ENCODE peak calls at places on chromosome X, in six cellular contexts. P, X, F, Z, S and B are unnamed samples.

GRCh38 chrX:129957241-129958099 is 25.0 kb upstream of the BCORL1 start:
- DNase-seq in S (peak), X (peak), P (peak), Z (peak), F (no peak), B (no peak)

GRCh38 chrX:65667503-65668355 is at the start of gene MSN:
- DNase-seq in P (peak), Z (peak), S (peak), X (peak), F (no peak), B (peak)

GRCh38 chrX:122055450-122055849 is 1008.0 kb downstream of the GLUD2 start:
- DNase-seq in X (no peak), P (no peak), F (no peak), Z (no peak), S (no peak), B (no peak)

GRCh38 chrX:104411800-104412199 is 154.2 kb upstream of the IL1RAPL2 start:
- DNase-seq in S (no peak), F (no peak), X (no peak), Z (no peak), P (no peak), B (no peak)

GRCh38 chrX:50697691-50698090 is 116.3 kb downstream of the SHROOM4 start:
- DNase-seq in F (peak), Z (no peak), X (no peak), S (no peak), P (no peak), B (no peak)

GRCh38 chrX:1476682-1477081 is 24.0 kb upstream of the ASMTL start:
- DNase-seq in Z (no peak), P (no peak), S (no peak), X (no peak), F (no peak), B (peak)

GRCh38 chrX:70134116-70134477 is 850 bp downstream of the IGBP1 start:
- DNase-seq in F (no peak), Z (no peak), P (no peak), S (no peak), X (no peak), B (no peak)

GRCh38 chrX:43849173-43849572 is 33.1 kb downstream of the MAOB start:
- DNase-seq in P (no peak), X (no peak), Z (no peak), F (no peak), S (no peak), B (no peak)

GRCh38 chrX:152897216-152898144 is at the start of gene ZNF185:
- DNase-seq in X (no peak), S (peak), Z (no peak), P (peak), F (no peak), B (no peak)

GRCh38 chrX:41666251-41666650 is 22.5 kb upstream of the GPR34 start:
- DNase-seq in Z (no peak), S (no peak), F (no peak), X (no peak), P (no peak), B (no peak)

DNA sequence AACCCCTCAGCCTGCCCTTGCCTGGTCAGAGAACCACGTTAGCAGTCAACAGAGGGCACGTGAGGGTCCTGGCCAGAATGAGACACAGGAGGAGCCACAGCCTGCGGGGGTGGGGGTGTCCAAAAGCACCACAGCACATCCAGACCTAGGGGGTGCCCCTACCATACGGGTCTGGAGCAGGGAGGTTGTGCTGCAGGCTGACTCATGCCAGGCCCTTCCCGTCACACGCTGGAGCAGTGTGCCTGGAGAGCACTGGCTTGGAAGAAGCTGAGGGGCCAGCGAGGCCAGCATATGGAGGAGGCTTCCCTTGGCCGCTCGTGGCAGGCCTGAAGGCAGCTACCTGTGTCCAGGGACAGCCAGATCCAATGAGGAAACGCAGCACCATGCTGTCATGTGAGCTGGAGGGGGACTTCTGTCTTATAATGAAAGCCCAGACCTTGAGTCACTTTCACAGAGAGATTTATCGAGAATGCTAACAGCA is 1.5 kb upstream of the IRAK1 start:
- DNase-seq in F (no peak), Z (no peak), S (no peak), P (no peak), X (no peak), B (no peak)
- H3K27ac ChIP-seq in F (no peak), Z (peak), S (peak), P (peak), X (peak), B (no peak)

DNA sequence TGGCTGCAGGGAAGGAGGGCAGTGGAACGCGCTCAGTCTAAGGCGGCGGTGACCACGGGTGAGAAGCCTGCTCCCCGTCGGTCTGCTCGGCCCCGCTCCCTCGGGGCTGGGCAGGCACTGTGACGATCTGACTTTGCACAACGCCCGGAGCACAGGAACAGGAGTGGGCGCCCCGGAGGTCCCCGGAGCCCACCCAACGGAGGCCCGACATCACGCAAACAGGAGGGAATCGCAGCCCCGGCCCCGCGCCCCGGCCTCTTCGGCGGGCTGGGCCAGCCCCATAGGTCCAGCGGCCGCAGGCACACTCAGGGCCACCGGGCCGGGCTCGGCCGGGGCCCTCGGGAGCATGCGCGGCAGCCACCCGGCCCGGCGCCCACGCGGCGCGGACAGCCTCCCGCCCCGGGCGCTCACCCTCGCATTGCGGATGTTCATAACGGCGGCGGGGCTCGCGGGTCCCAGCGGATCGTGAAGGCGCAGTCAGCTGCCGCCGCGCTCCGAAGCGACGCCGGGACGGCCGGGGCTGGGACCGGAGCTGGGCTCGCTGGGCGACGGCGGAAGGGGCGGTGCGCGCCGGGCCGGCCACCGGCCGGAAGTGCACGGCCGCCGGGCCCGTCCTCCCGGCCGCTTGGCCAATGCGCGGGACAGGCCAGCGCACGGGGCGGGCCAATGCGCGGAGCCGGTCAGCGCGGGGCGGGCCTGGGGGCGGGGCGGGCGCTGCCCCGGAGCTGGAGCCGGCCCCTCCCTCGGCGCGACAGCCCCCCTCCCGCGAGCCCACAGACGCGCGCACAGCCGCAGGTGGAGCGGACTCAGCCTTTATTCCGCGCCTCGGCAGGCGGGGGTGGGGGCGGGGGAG is at the start of gene NAA10:
- DNase-seq in Z (peak), S (peak), F (no peak), P (peak), X (peak), B (no peak)
- H3K27ac ChIP-seq in Z (peak), S (no peak), F (no peak), P (peak), X (peak), B (no peak)

GRCh38 chrX:35040871-35041270 is 98.3 kb downstream of the FAM47B start:
- DNase-seq in P (no peak), F (no peak), S (no peak), X (no peak), Z (no peak), B (no peak)
- H3K27ac ChIP-seq in P (no peak), F (no peak), S (no peak), X (no peak), Z (no peak), B (no peak)

GRCh38 chrX:37409278-37409677 is 60.1 kb downstream of the PRRG1 start:
- DNase-seq in Z (no peak), F (no peak), P (no peak), S (no peak), X (no peak), B (no peak)
- H3K27ac ChIP-seq in Z (no peak), F (no peak), P (no peak), S (no peak), X (no peak), B (no peak)

GRCh38 chrX:19739683-19740082 is 147.7 kb downstream of the SH3KBP1 start:
- DNase-seq in F (peak), S (peak), Z (peak), X (peak), P (peak), B (no peak)
- H3K27ac ChIP-seq in F (no peak), S (no peak), Z (no peak), X (no peak), P (no peak), B (no peak)

DNA sequence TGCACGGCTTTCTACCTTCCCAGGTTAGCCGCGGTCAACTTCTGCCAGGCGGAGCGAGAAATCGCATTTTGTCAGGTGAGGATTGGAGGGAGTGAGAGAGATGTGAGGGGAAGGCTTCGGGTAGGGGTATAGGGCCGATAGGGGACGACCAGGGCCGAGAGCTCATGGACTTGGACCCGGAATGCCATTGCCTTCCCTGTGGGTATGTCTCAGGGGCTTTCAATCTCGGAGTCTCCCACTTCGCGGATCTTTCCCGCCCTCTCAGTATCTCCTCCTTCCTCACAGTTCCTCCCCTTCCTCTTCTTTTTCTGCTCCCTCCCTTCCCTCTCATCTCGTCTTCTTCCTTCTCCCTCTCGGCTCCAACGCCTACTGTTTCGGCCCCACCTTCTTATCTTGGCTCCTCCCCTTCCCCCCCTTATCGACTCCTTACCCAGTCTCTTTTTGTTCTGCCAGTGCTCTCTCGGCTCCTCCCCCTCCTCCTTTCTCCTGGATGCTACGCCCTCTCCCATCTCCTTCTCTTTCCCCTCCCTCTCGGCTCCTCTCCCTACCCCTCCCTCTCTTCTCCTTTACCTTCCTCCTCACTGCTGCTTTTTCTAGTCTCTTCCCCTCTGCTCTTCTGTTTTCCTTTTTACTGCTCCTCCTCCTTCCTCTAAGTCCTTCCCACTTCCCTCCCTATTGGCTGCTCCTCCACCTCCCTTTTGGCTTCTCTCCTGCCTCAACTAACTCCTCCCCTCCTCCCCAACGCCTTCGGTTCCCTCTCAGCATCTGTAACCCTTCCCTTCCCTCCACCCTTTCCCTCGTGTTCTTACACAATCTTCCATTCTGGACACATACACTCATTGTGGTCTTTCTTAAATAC is 29.4 kb upstream of the RBMX start:
- DNase-seq in F (peak), P (peak), X (peak), S (peak), Z (peak), B (peak)
- H3K27ac ChIP-seq in F (peak), P (peak), X (peak), S (peak), Z (peak), B (peak)